ENCODE peak calls at places on chromosomes 3 and 15, in five cellular contexts. B is prostate gland, A is cardiac fibroblast, K is astrocyte of the spinal cord, J is HCT116. U is an unnamed sample.

GRCh38 chr15:46091860-46092450 is 457.1 kb downstream of the SQOR start:
- DNase-seq in B (peak), A (peak), K (peak), J (peak), U (peak)

GRCh38 chr15:60355148-60355857 is 42.5 kb downstream of the ANXA2 start:
- DNase-seq in B (no peak), A (no peak), K (no peak), J (no peak), U (no peak)

GRCh38 chr3:24773798-24774197 is 279.1 kb upstream of the THRB start:
- DNase-seq in B (peak), A (peak), K (peak), J (peak), U (peak)

GRCh38 chr3:88632226-88632625 is 475.2 kb upstream of the EPHA3 start:
- DNase-seq in B (no peak), A (no peak), K (no peak), J (no peak), U (no peak)

GRCh38 chr15:50202003-50202402 is 20.0 kb downstream of the SLC27A2 start:
- DNase-seq in B (no peak), A (no peak), K (no peak), J (no peak), U (no peak)

GRCh38 chr3:30548605-30549004 is 57.8 kb upstream of the TGFBR2 start:
- DNase-seq in B (no peak), A (no peak), K (no peak), J (no peak), U (no peak)

GRCh38 chr15:92921215-92922131 is 21.3 kb downstream of the CHD2 start:
- DNase-seq in B (no peak), A (no peak), K (peak), J (peak), U (no peak)

GRCh38 chr3:142523921-142524566 is 54.5 kb downstream of the ATR start:
- DNase-seq in B (no peak), A (peak), K (no peak), J (no peak), U (no peak)

GRCh38 chr15:64979252-64979710 is 10.4 kb downstream of the SPG21 start:
- DNase-seq in B (no peak), A (no peak), K (no peak), J (no peak), U (no peak)

GRCh38 chr3:15982667-15983145 is 184.9 kb upstream of the ANKRD28 start:
- DNase-seq in B (no peak), A (peak), K (peak), J (peak), U (no peak)

GRCh38 chr3:42690766-42691680 is 5.7 kb downstream of the KLHL40 start:
- DNase-seq in B (no peak), A (no peak), K (no peak), J (no peak), U (no peak)

GRCh38 chr3:193997228-193998192 is 138.4 kb upstream of the HES1 start:
- DNase-seq in B (peak), A (no peak), K (no peak), J (no peak), U (peak)

GRCh38 chr3:174439621-174440349 is 419.3 kb upstream of the NAALADL2 start:
- DNase-seq in B (peak), A (peak), K (peak), J (peak), U (peak)

GRCh38 chr3:87298111-87298718 is 21.8 kb upstream of the POU1F1 start:
- DNase-seq in B (no peak), A (peak), K (peak), J (peak), U (no peak)

GRCh38 chr15:35886765-35887164 is 340.8 kb upstream of the DPH6 start:
- DNase-seq in B (no peak), A (peak), K (peak), J (no peak), U (no peak)

GRCh38 chr3:184366619-184367321 is 5.3 kb downstream of the POLR2H start:
- DNase-seq in B (no peak), A (peak), K (peak), J (no peak), U (no peak)

GRCh38 chr3:52712291-52713212 is 6.6 kb downstream of the SPCS1 start:
- DNase-seq in B (no peak), A (no peak), K (no peak), J (no peak), U (no peak)

GRCh38 chr3:103440539-103441113 is 1005.8 kb downstream of the ZPLD1 start:
- DNase-seq in B (no peak), A (no peak), K (peak), J (peak), U (no peak)

GRCh38 chr3:39783730-39784129 is 25.7 kb upstream of the MYRIP start:
- DNase-seq in B (no peak), A (no peak), K (no peak), J (no peak), U (no peak)

GRCh38 chr3:186790261-186790981 is 7.0 kb downstream of the EIF4A2 start:
- DNase-seq in B (no peak), A (peak), K (peak), J (no peak), U (no peak)

GRCh38 chr15:64686130-64686735 is 89.2 kb downstream of the RBPMS2 start:
- DNase-seq in B (no peak), A (peak), K (peak), J (peak), U (no peak)

GRCh38 chr3:153269730-153270129 is 107.7 kb downstream of the RAP2B start:
- DNase-seq in B (no peak), A (no peak), K (no peak), J (no peak), U (no peak)

GRCh38 chr3:112629425-112629824 is 11.5 kb downstream of the CCDC80 start:
- DNase-seq in B (no peak), A (peak), K (peak), J (peak), U (no peak)

GRCh38 chr15:37088436-37088835 is 11.9 kb downstream of the MEIS2 start:
- DNase-seq in B (no peak), A (no peak), K (no peak), J (no peak), U (no peak)

GRCh38 chr3:194009019-194009418 is 126.9 kb upstream of the HES1 start:
- DNase-seq in B (no peak), A (no peak), K (no peak), J (no peak), U (no peak)

GRCh38 chr15:51366911-51367310 is 25.5 kb downstream of the GLDN start:
- DNase-seq in B (peak), A (peak), K (peak), J (no peak), U (peak)

GRCh38 chr15:79401301-79401700 is 30.8 kb upstream of the MINAR1 start:
- DNase-seq in B (no peak), A (no peak), K (no peak), J (no peak), U (no peak)

GRCh38 chr3:159830523-159831151 is 158.0 kb upstream of the IL12A start:
- DNase-seq in B (no peak), A (no peak), K (no peak), J (no peak), U (no peak)

GRCh38 chr3:134312873-134313838 is 61.1 kb downstream of the AMOTL2 start:
- DNase-seq in B (peak), A (peak), K (peak), J (no peak), U (no peak)

GRCh38 chr15:74808073-74808839 is 4.4 kb upstream of the LMAN1L start:
- DNase-seq in B (peak), A (no peak), K (no peak), J (no peak), U (peak)

GRCh38 chr3:76367281-76367680 is 581.9 kb upstream of the ZNF717 start:
- DNase-seq in B (no peak), A (no peak), K (peak), J (no peak), U (no peak)

GRCh38 chr15:67821784-67822451 is 3.4 kb upstream of the SKOR1 start:
- DNase-seq in B (no peak), A (no peak), K (no peak), J (no peak), U (no peak)

GRCh38 chr3:25897019-25897418 is 107.1 kb downstream of the OXSM start:
- DNase-seq in B (no peak), A (no peak), K (no peak), J (peak), U (peak)

GRCh38 chr3:51340311-51340829 is 44.7 kb upstream of the MANF start:
- DNase-seq in B (no peak), A (peak), K (peak), J (peak), U (no peak)

DNA sequence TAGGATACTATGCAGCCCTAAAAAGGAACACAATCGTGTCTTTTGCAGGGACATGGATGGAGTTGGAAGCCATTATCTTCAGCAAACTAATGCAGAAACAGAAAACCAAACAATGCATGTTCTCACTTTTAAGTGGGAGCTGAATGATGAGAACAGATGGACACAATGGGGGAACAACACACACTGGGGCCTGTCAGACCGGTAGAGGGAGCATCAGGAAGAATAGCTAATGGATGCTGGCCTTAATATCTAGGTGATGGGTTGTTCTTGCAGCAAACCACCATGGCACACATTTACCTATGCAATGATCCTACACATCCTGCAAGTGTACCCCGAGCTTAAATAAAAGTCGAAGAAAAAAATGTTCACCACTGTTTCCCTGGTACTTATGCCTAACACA is 17.5 kb downstream of the SENP7 start:
- DNase-seq in B (no peak), A (peak), K (no peak), J (no peak), U (no peak)
- TF ChIP-seq CTCF in B (no peak), A (peak), K (peak), J (no peak), U (no peak)

DNA sequence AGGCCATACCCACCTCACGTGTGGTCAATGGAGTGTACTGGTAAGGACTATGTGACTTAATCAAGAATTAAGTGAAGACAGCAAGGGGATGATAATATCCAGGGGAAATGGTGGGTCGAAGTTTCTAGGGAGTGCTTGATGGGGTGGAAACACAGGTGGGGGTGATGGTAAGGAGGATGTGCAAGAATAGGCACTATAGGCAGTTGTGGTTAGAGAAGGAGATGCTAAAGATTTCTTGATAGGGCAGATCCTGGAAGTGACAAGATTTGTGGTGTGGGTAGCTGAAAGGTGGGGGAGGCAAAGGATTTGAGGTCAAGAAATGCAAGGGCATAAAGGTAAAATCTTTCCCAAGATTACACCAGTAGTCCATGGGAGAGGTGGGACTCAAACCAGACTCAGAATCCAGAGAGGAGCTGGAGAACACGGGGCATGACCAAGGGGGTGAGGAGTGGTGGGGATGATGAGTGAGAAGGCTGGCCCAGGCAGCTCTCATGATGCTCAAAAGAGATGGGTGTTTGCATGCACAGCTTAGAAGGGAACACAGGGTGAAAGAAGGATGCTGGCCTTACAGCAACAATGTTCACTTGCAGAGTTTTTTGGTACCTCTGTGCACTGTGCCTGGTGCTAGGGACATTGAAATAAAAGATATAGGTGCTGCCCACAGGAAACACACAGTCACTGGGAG is 78.4 kb downstream of the CCR1 start:
- DNase-seq in B (no peak), A (no peak), K (no peak), J (no peak), U (no peak)
- H3K4me3 ChIP-seq in B (no peak), A (no peak), K (no peak), J (no peak), U (no peak)

DNA sequence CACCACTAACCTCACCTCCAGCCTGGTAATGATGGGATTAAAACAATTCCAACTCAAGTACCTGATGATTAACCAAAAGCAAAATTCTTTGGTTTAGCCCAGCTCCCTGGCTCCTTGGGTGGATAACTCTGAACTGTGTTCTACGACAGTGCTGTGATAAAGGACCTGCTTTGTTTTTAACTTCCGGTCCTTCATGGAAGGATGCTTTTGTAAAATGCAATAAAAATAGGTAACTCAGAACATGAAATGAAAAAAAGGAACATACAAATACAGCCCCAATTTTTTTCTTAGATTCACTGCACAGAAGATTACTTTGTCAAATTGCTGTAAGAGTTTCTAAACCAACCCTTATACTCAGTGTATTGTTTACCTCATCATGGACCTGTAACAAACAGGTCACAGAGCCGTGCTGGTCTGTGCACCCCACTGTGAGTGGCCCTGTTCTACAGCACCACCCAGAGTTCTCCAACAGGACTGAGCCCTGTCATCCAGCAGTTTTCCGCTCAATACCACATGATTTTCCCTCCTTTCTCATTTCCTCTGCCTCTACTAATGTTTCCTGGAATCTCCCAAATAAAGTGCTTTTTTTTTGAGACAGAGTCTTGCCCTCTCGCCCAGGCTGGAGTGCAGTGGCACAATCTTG is 4.9 kb upstream of the PCYT1A start:
- DNase-seq in B (no peak), A (no peak), K (no peak), J (no peak), U (no peak)
- TF ChIP-seq CTCF in B (no peak), A (no peak), K (no peak), J (no peak), U (no peak)

GRCh38 chr3:190533511-190534282 is 19.8 kb downstream of the IL1RAP start:
- DNase-seq in B (peak), A (peak), K (peak), J (no peak), U (no peak)
- H3K4me3 ChIP-seq in B (no peak), A (no peak), K (no peak), J (no peak), U (no peak)

GRCh38 chr3:54870423-54870822 is 57.4 kb downstream of the LRTM1 start:
- DNase-seq in B (peak), A (peak), K (peak), J (no peak), U (peak)
- TF ChIP-seq CTCF in B (peak), A (peak), K (peak), J (no peak), U (peak)

DNA sequence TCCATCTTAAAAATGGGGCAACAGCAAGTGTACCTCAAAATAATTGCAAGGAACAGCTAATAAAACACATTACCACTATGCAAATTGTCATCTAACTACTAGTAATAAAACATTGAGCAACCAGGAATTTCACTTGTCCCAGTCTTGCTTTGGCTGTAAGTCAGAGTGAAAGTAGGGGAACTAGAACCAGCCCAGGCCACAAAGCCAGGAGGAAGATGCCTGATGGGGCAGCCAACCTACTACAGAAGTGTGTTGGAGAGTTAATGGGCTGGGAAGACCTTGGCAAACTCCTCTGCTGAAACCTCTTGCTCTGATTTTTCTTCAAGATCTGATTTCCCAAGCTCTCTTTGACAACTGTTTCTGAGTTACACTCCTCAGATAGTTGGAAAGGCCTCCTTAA is 40.2 kb upstream of the LPP start:
- DNase-seq in B (no peak), A (no peak), K (no peak), J (no peak), U (no peak)
- H3K4me3 ChIP-seq in B (no peak), A (no peak), K (no peak), J (no peak), U (no peak)

GRCh38 chr15:56857828-56858227 is 60.6 kb upstream of the TCF12 start:
- DNase-seq in B (no peak), A (no peak), K (no peak), J (no peak), U (no peak)
- TF ChIP-seq CTCF in B (no peak), A (no peak), K (no peak), J (no peak), U (no peak)

GRCh38 chr3:48633743-48634142 is 1.5 kb downstream of the SLC26A6 start:
- DNase-seq in B (no peak), A (no peak), K (no peak), J (no peak), U (no peak)
- H3K4me3 ChIP-seq in B (no peak), A (no peak), K (no peak), J (peak), U (peak)

DNA sequence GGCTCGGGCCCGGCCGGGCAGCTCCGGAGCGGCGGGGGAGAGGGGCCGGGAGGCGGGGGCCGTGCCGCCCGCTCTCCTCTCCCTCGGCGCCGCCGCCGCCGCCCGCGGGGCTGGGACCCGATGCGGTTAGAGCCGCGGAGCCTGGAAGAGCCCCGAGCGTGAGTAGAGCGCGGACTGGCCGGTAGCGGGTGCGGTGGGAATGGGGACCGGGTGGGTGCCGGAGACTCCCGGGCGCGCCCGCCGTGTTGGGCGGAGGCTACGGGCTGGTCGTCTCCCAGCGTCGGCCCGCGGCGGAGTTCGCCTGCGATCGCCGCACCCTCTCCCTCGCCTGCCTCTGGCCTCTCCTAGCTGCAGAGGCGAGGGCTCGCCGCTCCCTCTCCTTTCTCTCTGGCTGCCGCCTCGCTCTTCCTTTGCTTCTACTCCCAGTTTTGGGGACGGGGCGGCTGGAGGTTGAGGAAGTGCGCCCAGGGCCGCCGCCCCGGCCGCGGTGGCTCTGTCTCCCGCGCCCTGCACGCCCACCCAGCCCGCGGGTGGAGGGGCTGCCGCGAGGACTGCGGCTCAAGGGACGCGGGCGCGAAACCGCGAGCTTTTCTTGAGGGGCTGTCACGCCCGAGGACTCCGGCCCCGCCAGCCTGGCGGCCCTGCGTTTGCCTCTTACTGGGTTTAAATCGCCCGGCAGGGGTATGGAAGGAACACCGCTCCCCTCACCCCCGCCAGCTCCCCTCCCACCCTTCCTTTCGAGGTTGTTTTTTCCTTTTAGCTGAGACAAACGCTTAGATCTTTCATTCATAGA is 485 bp downstream of the PIK3CA start:
- DNase-seq in B (peak), A (peak), K (peak), J (no peak), U (no peak)
- TF ChIP-seq CTCF in B (no peak), A (no peak), K (no peak), J (no peak), U (no peak)

GRCh38 chr3:9976736-9977709 is 9.6 kb downstream of the EMC3 start:
- DNase-seq in B (peak), A (peak), K (peak), J (peak), U (peak)
- H3K4me3 ChIP-seq in B (no peak), A (no peak), K (no peak), J (no peak), U (no peak)

U was measured in LNCaP clone FGC.